ENCODE peak calls at places on chromosomes 16 and 17, in four cellular contexts. H is A549, E is IMR-90, Q is HepG2. D is an unnamed sample.

GRCh38 chr17:42670199-42670924 is 6.4 kb downstream of the PLEKHH3 start:
- DNase-seq in H (no peak), E (no peak), Q (no peak), D (no peak)

GRCh38 chr17:28744104-28744801 is 442 bp downstream of the TRAF4 start:
- DNase-seq in H (peak; percentile 58), E (peak; percentile 41), Q (peak; percentile 71), D (peak; percentile 87)

GRCh38 chr17:21167303-21167702 is 40.5 kb downstream of the DHRS7B start:
- DNase-seq in H (no peak), E (peak; percentile 5), Q (no peak), D (no peak)

GRCh38 chr16:55552621-55553020 is 13.9 kb upstream of the CAPNS2 start:
- DNase-seq in H (no peak), E (peak; percentile 69), Q (no peak), D (no peak)

GRCh38 chr16:81505011-81505660 is 60.5 kb downstream of the CMIP start:
- DNase-seq in H (no peak), E (no peak), Q (no peak), D (peak; percentile 95)

GRCh38 chr17:7439462-7440112 is at the start of gene FGF11:
- DNase-seq in H (no peak), E (no peak), Q (no peak), D (no peak)

GRCh38 chr16:7513429-7513828 is 180.8 kb downstream of the RBFOX1 start:
- DNase-seq in H (no peak), E (no peak), Q (peak; percentile 13), D (peak; percentile 54)

GRCh38 chr17:65362826-65363225 is 198.6 kb downstream of the AXIN2 start:
- DNase-seq in H (no peak), E (peak; percentile 17), Q (no peak), D (no peak)

GRCh38 chr16:79605999-79606398 is 5.5 kb upstream of the MAF start:
- DNase-seq in H (peak; percentile 31), E (no peak), Q (no peak), D (no peak)

GRCh38 chr17:76725580-76726230 is 701 bp downstream of the JMJD6 start:
- DNase-seq in H (peak; percentile 71), E (peak; percentile 40), Q (peak; percentile 43), D (peak; percentile 72)

GRCh38 chr17:42200702-42201101 is 6.4 kb upstream of the GHDC start:
- DNase-seq in H (no peak), E (no peak), Q (no peak), D (no peak)

GRCh38 chr17:7888184-7888920 is at the start of gene CHD3:
- DNase-seq in H (no peak), E (peak; percentile 21), Q (no peak), D (peak; percentile 31)

GRCh38 chr17:12261354-12261753 is 240.7 kb downstream of the MAP2K4 start:
- DNase-seq in H (no peak), E (no peak), Q (no peak), D (no peak)

GRCh38 chr16:8646271-8646670 is 24.8 kb downstream of the METTL22 start:
- DNase-seq in H (no peak), E (no peak), Q (no peak), D (no peak)

GRCh38 chr17:72788950-72789585 is 303.4 kb downstream of the SLC39A11 start:
- DNase-seq in H (no peak), E (peak; percentile 54), Q (peak; percentile 85), D (no peak)

GRCh38 chr17:37774508-37774907 is 29.6 kb upstream of the HNF1B start:
- DNase-seq in H (no peak), E (no peak), Q (no peak), D (no peak)

GRCh38 chr17:34024303-34025178 is 230.5 kb upstream of the CCL2 start:
- DNase-seq in H (no peak), E (no peak), Q (no peak), D (peak; percentile 11)

GRCh38 chr17:8629371-8630226 is 926 bp downstream of the MYH10 start:
- DNase-seq in H (peak; percentile 28), E (no peak), Q (no peak), D (peak; percentile 69)

GRCh38 chr17:57940217-57940616 is 15.0 kb downstream of the CUEDC1 start:
- DNase-seq in H (no peak), E (no peak), Q (no peak), D (no peak)

GRCh38 chr17:7982171-7982570 is 20.2 kb upstream of the GUCY2D start:
- DNase-seq in H (no peak), E (peak; percentile 78), Q (no peak), D (no peak)

GRCh38 chr17:75778861-75779249 is 5.8 kb upstream of the UNK start:
- DNase-seq in H (peak; percentile 55), E (peak; percentile 35), Q (peak; percentile 49), D (no peak)

GRCh38 chr16:73048292-73049050 is 543 bp upstream of the ZFHX3 start:
- DNase-seq in H (no peak), E (no peak), Q (peak; percentile 84), D (no peak)

GRCh38 chr16:85326113-85326793 is 214.0 kb upstream of the CIBAR2 start:
- DNase-seq in H (no peak), E (peak; percentile 38), Q (no peak), D (no peak)

GRCh38 chr16:51967566-51967965 is 579.4 kb downstream of the TOX3 start:
- DNase-seq in H (no peak), E (no peak), Q (no peak), D (no peak)

GRCh38 chr16:88978608-88979346 is 1.8 kb upstream of the CBFA2T3 start:
- DNase-seq in H (no peak), E (no peak), Q (no peak), D (peak; percentile 95)

GRCh38 chr16:85235988-85236831 is 123.9 kb upstream of the CIBAR2 start:
- DNase-seq in H (no peak), E (no peak), Q (no peak), D (no peak)

GRCh38 chr17:67779098-67779672 is 46.1 kb upstream of the BPTF start:
- DNase-seq in H (peak; percentile 66), E (peak; percentile 61), Q (peak; percentile 74), D (peak; percentile 75)

GRCh38 chr16:27285676-27286196 is 17.2 kb upstream of the NSMCE1 start:
- DNase-seq in H (no peak), E (no peak), Q (no peak), D (no peak)

GRCh38 chr16:22843122-22843521 is 29.2 kb downstream of the HS3ST2 start:
- DNase-seq in H (no peak), E (no peak), Q (no peak), D (no peak)

GRCh38 chr17:83080641-83081560 is 1.5 kb downstream of the METRNL start:
- DNase-seq in H (no peak), E (peak; percentile 24), Q (no peak), D (peak; percentile 53)

GRCh38 chr17:39608142-39608541 is 422 bp upstream of the NEUROD2 start:
- DNase-seq in H (no peak), E (no peak), Q (no peak), D (no peak)

GRCh38 chr17:2174471-2175293 is 119.8 kb downstream of the HIC1 start:
- DNase-seq in H (no peak), E (peak; percentile 99), Q (peak; percentile 94), D (no peak)

GRCh38 chr17:59427996-59428395 is 96.5 kb downstream of the YPEL2 start:
- DNase-seq in H (no peak), E (no peak), Q (no peak), D (no peak)

GRCh38 chr16:27460663-27461482 is 58.9 kb downstream of the IL21R start:
- DNase-seq in H (no peak), E (no peak), Q (no peak), D (no peak)

DNA sequence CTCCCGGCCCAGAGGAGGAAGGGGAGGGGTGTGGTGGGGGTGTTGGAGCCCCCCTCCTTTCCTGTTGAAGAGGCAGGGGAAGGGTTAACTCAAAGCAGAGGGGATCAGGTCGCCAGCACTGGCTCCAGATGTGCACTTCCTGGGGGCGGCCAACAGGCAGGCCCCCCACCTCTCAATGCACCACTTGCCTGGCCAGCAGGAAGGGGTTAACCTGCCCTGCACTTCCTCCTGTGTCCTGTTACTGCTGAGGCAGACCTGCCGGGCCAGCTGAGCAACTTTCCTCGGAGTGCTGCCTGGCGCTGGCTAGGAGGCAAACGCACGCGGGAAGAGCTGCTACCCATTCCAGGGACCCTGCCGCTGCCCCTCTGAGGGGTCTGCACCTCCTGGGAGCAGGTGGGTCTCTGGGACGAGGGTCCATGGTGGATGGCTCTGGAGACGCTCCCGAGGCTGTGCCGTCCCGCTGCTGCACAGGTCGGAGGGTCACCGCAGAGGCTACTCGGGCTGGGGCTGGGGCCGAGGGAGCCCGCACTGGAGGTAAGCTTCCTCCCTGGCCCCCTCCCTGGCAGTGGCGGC is at the start of gene EPN3:
- DNase-seq in H (no peak), E (no peak), Q (no peak), D (no peak)
- TF ChIP-seq MAZ in H (no peak), E (no peak), Q (no peak), D (no peak)

GRCh38 chr17:47800686-47801085 is 20.9 kb downstream of the OSBPL7 start:
- DNase-seq in H (no peak), E (no peak), Q (no peak), D (no peak)
- TF ChIP-seq BHLHE40 in H (no peak), E (no peak), Q (no peak), D (no peak)

DNA sequence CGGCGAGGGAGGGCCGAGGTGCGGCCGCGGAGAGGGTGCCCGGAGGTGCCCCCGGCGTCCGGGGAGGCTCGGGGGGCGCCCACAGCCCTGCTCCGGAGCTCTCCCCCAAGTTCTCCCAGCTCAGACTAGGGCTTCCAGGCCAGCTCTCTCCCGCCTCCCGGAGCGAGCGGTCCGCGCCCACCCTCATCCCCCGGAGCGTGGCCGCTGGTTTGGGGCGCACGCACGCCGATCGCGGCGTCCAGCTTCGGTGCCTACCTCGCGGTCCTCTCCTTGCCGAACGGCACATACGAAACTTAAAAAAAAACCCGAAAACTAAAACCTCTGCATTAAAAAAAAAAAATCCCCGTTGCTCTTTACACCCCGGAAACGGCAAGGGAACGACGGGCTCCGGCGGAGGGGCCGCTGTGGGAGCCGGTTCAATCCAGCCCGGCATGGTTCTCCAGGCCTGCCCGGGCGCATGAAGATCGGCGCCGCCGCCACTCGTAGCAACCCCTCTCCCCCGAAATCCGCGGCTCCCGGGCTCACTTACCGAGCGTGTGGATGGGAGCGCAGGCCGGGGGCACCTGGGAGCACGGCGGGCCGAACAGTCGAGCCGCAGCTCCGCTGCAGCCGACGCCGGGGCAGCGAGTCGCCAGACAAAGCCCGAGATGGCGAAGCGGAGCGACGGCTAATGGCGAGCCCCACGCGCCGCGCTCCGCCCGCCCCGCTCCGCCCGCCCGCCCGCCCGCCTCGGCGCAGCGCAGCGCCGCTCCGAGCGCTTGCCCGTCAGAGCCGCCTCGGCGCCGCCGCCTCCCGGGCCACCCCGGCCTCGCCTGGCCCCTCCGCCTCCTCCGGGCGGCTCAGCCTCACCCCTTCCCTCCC is 966 bp upstream of the UBTF start:
- DNase-seq in H (no peak), E (peak; percentile 44), Q (no peak), D (peak; percentile 82)
- TF ChIP-seq MAZ in H (no peak), E (no peak), Q (peak; percentile 24), D (peak; percentile 52)

DNA sequence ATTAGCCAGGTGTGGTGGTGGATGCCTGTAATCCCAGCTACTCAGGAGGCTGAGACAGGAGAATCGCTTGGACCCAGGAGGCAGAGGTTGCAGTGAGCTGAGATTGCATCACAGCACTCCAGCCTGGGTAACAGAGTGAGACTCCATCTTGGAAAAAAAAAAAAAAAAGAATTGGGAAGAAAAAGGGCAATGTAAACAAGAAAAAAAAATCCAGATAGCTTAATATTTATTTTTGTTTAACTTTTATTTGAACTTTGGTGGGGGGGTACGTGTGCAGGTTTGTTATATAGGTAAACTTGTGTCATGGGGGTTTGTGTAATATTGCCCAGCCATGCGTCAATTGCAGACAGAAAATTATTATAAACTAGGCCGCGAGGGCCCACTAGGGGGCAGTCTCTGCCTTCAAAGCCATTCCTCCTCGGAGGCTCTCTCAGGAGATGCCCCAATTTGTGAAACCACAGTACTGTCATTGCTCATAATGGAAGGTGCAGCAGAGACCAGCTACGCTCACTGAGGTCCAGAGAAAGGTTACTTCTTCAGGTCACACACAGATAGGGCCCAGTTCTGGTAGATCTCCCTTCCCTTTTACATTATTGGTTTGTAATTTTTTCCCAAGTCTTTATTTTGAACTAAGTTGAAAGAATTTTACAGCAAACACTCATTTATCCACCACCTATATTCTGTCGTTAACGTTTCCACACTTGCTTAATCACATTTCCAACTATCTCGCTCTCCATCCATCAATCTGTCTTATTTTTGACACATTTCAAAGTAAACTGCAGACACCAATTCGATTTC is 206.2 kb downstream of the PRKCB start:
- DNase-seq in H (peak; percentile 69), E (peak; percentile 48), Q (peak; percentile 50), D (peak; percentile 77)
- TF ChIP-seq BHLHE40 in H (no peak), E (no peak), Q (no peak), D (no peak)

D was measured in K562.